ENCODE peak calls at places on chromosome 18, in ten cellular contexts. Z is cardiac muscle cell; M is RKO; J is HEK293T; V is A172; D is NCI-H2171 treated with DMSO at 0.1 percent for 48 hours; Q is NCI-H748 treated with DMSO at 0.1 percent for 48 hours; B is activated CD4-positive, alpha-beta T cell treated with anti-CD3 and anti-CD28 coated beads, Interleukin-2, amount 10 ng/mL, durations not matched to agents 7 days and 5 days; H is Panc1; N is activated CD4-positive, CD25-positive, alpha-beta regulatory T cell. K is an unnamed sample.

GRCh38 chr18:38422216-38422615 is 856.6 kb upstream of the CELF4 start:
- DNase-seq in D (no peak), H (no peak), V (no peak), Q (no peak), M (no peak), J (no peak), Z (no peak), N (no peak), B (no peak), K (no peak)

GRCh38 chr18:34909637-34910364 is 131.4 kb upstream of the MAPRE2 start:
- DNase-seq in Q (no peak), Z (no peak), H (no peak), V (no peak), B (no peak), J (no peak), M (no peak), N (no peak), D (no peak), K (no peak)

GRCh38 chr18:51151568-51152511 is 45.6 kb downstream of the MEX3C start:
- DNase-seq in J (no peak), Q (no peak), B (peak; percentile 68), H (no peak), Z (no peak), M (no peak), N (peak; percentile 61), D (no peak), V (no peak), K (no peak)

GRCh38 chr18:73119574-73119973 is 251.8 kb upstream of the NETO1 start:
- DNase-seq in V (no peak), D (no peak), B (no peak), J (no peak), M (no peak), N (no peak), Q (no peak), H (no peak), Z (no peak), K (no peak)

GRCh38 chr18:59388180-59388579 is 29.1 kb upstream of the LMAN1 start:
- DNase-seq in V (no peak), Q (peak; percentile 96), H (no peak), M (no peak), Z (no peak), J (no peak), B (no peak), D (peak; percentile 62), N (no peak), K (no peak)

GRCh38 chr18:48662021-48662661 is 123.3 kb downstream of the CTIF start:
- DNase-seq in Z (peak; percentile 58), D (no peak), V (peak; percentile 19), Q (no peak), B (no peak), J (no peak), N (no peak), M (no peak), H (no peak), K (no peak)

GRCh38 chr18:78561757-78562445 is 417.7 kb upstream of the SALL3 start:
- DNase-seq in D (no peak), M (no peak), J (no peak), H (no peak), N (no peak), V (no peak), Z (no peak), Q (no peak), B (no peak), K (no peak)

GRCh38 chr18:49071365-49071764 is 120.6 kb upstream of the SMAD7 start:
- DNase-seq in N (no peak), H (no peak), V (no peak), J (no peak), Q (no peak), Z (no peak), B (no peak), D (no peak), M (no peak), K (no peak)

GRCh38 chr18:76445275-76445674 is 49.8 kb downstream of the ZNF516 start:
- DNase-seq in N (no peak), B (no peak), Z (no peak), D (no peak), J (no peak), V (peak; percentile 77), Q (no peak), M (peak; percentile 44), H (no peak), K (no peak)

K was measured in SK-N-MC.